ENCODE peak calls at places on chromosomes 11 and 22, in nine cellular contexts. V, N, G, J, T, I, E, M and R are unnamed samples.

GRCh38 chr22:49437956-49438355 is 389.7 kb downstream of the BRD1 start:
- DNase-seq in V (no peak), N (no peak), G (no peak), J (no peak), T (no peak), I (no peak), E (no peak), M (no peak), R (no peak)

GRCh38 chr11:109796253-109796652 is 296.9 kb upstream of the ZC3H12C start:
- DNase-seq in V (no peak), N (no peak), G (no peak), J (no peak), T (no peak), I (no peak), E (no peak), M (no peak), R (no peak)

GRCh38 chr11:1772270-1773130 is 8.8 kb upstream of the CTSD start:
- DNase-seq in V (no peak), N (no peak), G (peak; percentile 57), J (peak; percentile 89), T (peak; percentile 13), I (no peak), E (peak; percentile 45), M (peak; percentile 83), R (no peak)

GRCh38 chr11:34665077-34665835 is 44.4 kb downstream of the EHF start:
- DNase-seq in V (no peak), N (no peak), G (no peak), J (no peak), T (no peak), I (no peak), E (no peak), M (no peak), R (no peak)

GRCh38 chr11:35617687-35618496 is at the start of gene FJX1:
- DNase-seq in V (peak; percentile 48), N (peak; percentile 48), G (peak; percentile 41), J (peak; percentile 91), T (peak; percentile 61), I (peak; percentile 75), E (no peak), M (peak; percentile 66), R (peak; percentile 73)

GRCh38 chr22:47434336-47435203 is 672.1 kb downstream of the TBC1D22A start:
- DNase-seq in V (no peak), N (no peak), G (no peak), J (no peak), T (no peak), I (no peak), E (no peak), M (no peak), R (no peak)

GRCh38 chr11:133134561-133135173 is 397.6 kb downstream of the OPCML start:
- DNase-seq in V (peak; percentile 78), N (peak; percentile 55), G (peak; percentile 56), J (peak; percentile 9), T (peak; percentile 29), I (peak; percentile 75), E (no peak), M (peak; percentile 38), R (peak; percentile 71)

GRCh38 chr11:102302241-102302640 is 15.0 kb upstream of the BIRC3 start:
- DNase-seq in V (no peak), N (no peak), G (no peak), J (no peak), T (no peak), I (no peak), E (no peak), M (no peak), R (no peak)

GRCh38 chr11:126891556-126892217 is 108.9 kb downstream of the KIRREL3 start:
- DNase-seq in V (no peak), N (no peak), G (no peak), J (peak; percentile 24), T (no peak), I (no peak), E (no peak), M (peak; percentile 25), R (no peak)

GRCh38 chr11:36148701-36149100 is 140.5 kb downstream of the COMMD9 start:
- DNase-seq in V (no peak), N (no peak), G (no peak), J (no peak), T (no peak), I (no peak), E (no peak), M (no peak), R (no peak)

GRCh38 chr11:34481307-34481706 is 32.3 kb downstream of the ELF5 start:
- DNase-seq in V (no peak), N (no peak), G (no peak), J (no peak), T (no peak), I (no peak), E (no peak), M (no peak), R (no peak)

GRCh38 chr22:19723990-19724827 is 870 bp downstream of the GP1BB start:
- DNase-seq in V (peak; percentile 54), N (peak; percentile 52), G (no peak), J (peak; percentile 14), T (no peak), I (peak; percentile 81), E (peak; percentile 31), M (peak; percentile 56), R (peak; percentile 83)

GRCh38 chr22:33918676-33919590 is 1.3 kb downstream of the LARGE1 start:
- DNase-seq in V (no peak), N (no peak), G (no peak), J (peak; percentile 12), T (no peak), I (no peak), E (no peak), M (no peak), R (no peak)

GRCh38 chr22:17540481-17540880 is 22.8 kb upstream of the SLC25A18 start:
- DNase-seq in V (no peak), N (no peak), G (no peak), J (no peak), T (no peak), I (no peak), E (no peak), M (no peak), R (peak; percentile 14)
- TF ChIP-seq CTCF in V (no peak), N (no peak), G (no peak), J (no peak), T (no peak), I (no peak), E (no peak), M (no peak), R (no peak)

GRCh38 chr11:128095459-128096096 is 491.8 kb downstream of the ETS1 start:
- DNase-seq in V (no peak), N (no peak), G (no peak), J (peak; percentile 84), T (no peak), I (no peak), E (no peak), M (peak; percentile 20), R (no peak)
- TF ChIP-seq CTCF in V (no peak), N (no peak), G (no peak), J (peak; percentile 36), T (no peak), I (no peak), E (no peak), M (no peak), R (no peak)

GRCh38 chr11:11211186-11211585 is 141.9 kb downstream of the CSNK2A3 start:
- DNase-seq in V (no peak), N (no peak), G (no peak), J (no peak), T (no peak), I (no peak), E (no peak), M (no peak), R (no peak)

GRCh38 chr11:11206457-11206856 is 146.6 kb downstream of the CSNK2A3 start:
- DNase-seq in V (no peak), N (no peak), G (no peak), J (no peak), T (no peak), I (no peak), E (no peak), M (no peak), R (no peak)

GRCh38 chr11:11209967-11210366 is 143.1 kb downstream of the CSNK2A3 start:
- DNase-seq in V (no peak), N (no peak), G (no peak), J (no peak), T (no peak), I (no peak), E (no peak), M (no peak), R (no peak)

GRCh38 chr11:11208994-11209393 is 144.1 kb downstream of the CSNK2A3 start:
- DNase-seq in V (no peak), N (no peak), G (no peak), J (no peak), T (no peak), I (no peak), E (no peak), M (no peak), R (no peak)

GRCh38 chr11:11207428-11207827 is 145.6 kb downstream of the CSNK2A3 start:
- DNase-seq in V (no peak), N (no peak), G (no peak), J (no peak), T (no peak), I (no peak), E (no peak), M (no peak), R (no peak)
- TF ChIP-seq CTCF in V (no peak), N (no peak), G (no peak), J (no peak), T (no peak), I (no peak), E (no peak), M (no peak), R (no peak)

DNA sequence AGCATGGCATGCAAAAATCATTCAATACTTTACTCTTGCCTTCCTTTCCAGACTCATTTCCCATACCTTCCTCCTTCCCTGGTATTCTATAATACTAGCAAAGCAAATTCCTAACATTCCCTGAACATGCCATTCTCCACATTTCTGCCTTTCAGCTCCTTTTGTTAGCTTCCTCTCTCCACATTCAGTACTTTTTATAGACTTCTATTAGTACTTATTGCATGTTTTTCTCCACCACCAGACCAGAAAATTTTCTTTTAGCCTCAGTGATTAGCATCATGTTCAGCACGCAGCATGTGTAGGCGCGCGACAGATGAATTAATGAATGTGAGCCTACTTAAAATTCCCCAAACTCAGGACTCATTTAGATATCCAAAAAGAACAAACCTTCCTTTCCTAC is 935.3 kb downstream of the DLG2 start:
- DNase-seq in V (no peak), N (no peak), G (no peak), J (peak; percentile 2), T (no peak), I (peak; percentile 46), E (no peak), M (no peak), R (no peak)
- TF ChIP-seq CTCF in V (no peak), N (no peak), G (no peak), J (no peak), T (no peak), I (no peak), E (no peak), M (no peak), R (no peak)